ENCODE peak calls at places on chromosomes 11 and 22, in seven cellular contexts. One of them, this sample, is unnamed.

GRCh38 chr11:65310215-65310614 is 4.5 kb upstream of the CDC42EP2 start:
- DNase-seq in PC-3: no peak
- DNase-seq in brain microvascular endothelial cell: no peak
- DNase-seq in AG04450: no peak
- DNase-seq in psoas muscle: peak; percentile 65
- DNase-seq in ovary: no peak
- DNase-seq in right lobe of liver: no peak
- DNase-seq in this sample: no peak

GRCh38 chr22:47188337-47189055 is 426.0 kb downstream of the TBC1D22A start:
- DNase-seq in PC-3: no peak
- DNase-seq in brain microvascular endothelial cell: no peak
- DNase-seq in AG04450: no peak
- DNase-seq in psoas muscle: no peak
- DNase-seq in ovary: peak; percentile 19
- DNase-seq in right lobe of liver: peak; percentile 14
- DNase-seq in this sample: peak; percentile 11

GRCh38 chr22:50530280-50530856 is 556 bp upstream of the TYMP start:
- DNase-seq in PC-3: peak; percentile 68
- DNase-seq in brain microvascular endothelial cell: peak; percentile 49
- DNase-seq in AG04450: no peak
- DNase-seq in psoas muscle: peak; percentile 86
- DNase-seq in ovary: peak; percentile 72
- DNase-seq in right lobe of liver: peak; percentile 97
- DNase-seq in this sample: peak; percentile 94

GRCh38 chr11:133947298-133947905 is 9.4 kb downstream of the IGSF9B start:
- DNase-seq in PC-3: peak; percentile 56
- DNase-seq in brain microvascular endothelial cell: peak; percentile 29
- DNase-seq in AG04450: no peak
- DNase-seq in psoas muscle: peak; percentile 46
- DNase-seq in ovary: peak; percentile 54
- DNase-seq in right lobe of liver: no peak
- DNase-seq in this sample: no peak

GRCh38 chr11:61828379-61828628 is 204 bp downstream of the FADS2 start:
- DNase-seq in PC-3: no peak
- DNase-seq in brain microvascular endothelial cell: no peak
- DNase-seq in AG04450: no peak
- DNase-seq in psoas muscle: peak; percentile 24
- DNase-seq in ovary: no peak
- DNase-seq in right lobe of liver: no peak
- DNase-seq in this sample: no peak

GRCh38 chr11:76903325-76903724 is 42.6 kb downstream of the ACER3 start:
- DNase-seq in PC-3: peak; percentile 87
- DNase-seq in brain microvascular endothelial cell: no peak
- DNase-seq in AG04450: no peak
- DNase-seq in psoas muscle: no peak
- DNase-seq in ovary: no peak
- DNase-seq in right lobe of liver: no peak
- DNase-seq in this sample: no peak

GRCh38 chr22:42881982-42882656 is 25.0 kb upstream of the ARFGAP3 start:
- DNase-seq in PC-3: no peak
- DNase-seq in brain microvascular endothelial cell: no peak
- DNase-seq in AG04450: no peak
- DNase-seq in psoas muscle: peak; percentile 70
- DNase-seq in ovary: no peak
- DNase-seq in right lobe of liver: peak; percentile 96
- DNase-seq in this sample: no peak

GRCh38 chr11:35986958-35987357 is 43.1 kb downstream of the LDLRAD3 start:
- DNase-seq in PC-3: peak; percentile 32
- DNase-seq in brain microvascular endothelial cell: no peak
- DNase-seq in AG04450: no peak
- DNase-seq in psoas muscle: no peak
- DNase-seq in ovary: no peak
- DNase-seq in right lobe of liver: no peak
- DNase-seq in this sample: no peak

GRCh38 chr11:35223429-35223828 is 84.5 kb downstream of the CD44 start:
- DNase-seq in PC-3: no peak
- DNase-seq in brain microvascular endothelial cell: peak; percentile 77
- DNase-seq in AG04450: peak; percentile 45
- DNase-seq in psoas muscle: no peak
- DNase-seq in ovary: no peak
- DNase-seq in right lobe of liver: no peak
- DNase-seq in this sample: no peak

GRCh38 chr22:38110008-38110862 is at the start of gene BAIAP2L2:
- DNase-seq in PC-3: peak; percentile 15
- DNase-seq in brain microvascular endothelial cell: no peak
- DNase-seq in AG04450: no peak
- DNase-seq in psoas muscle: no peak
- DNase-seq in ovary: no peak
- DNase-seq in right lobe of liver: peak; percentile 46
- DNase-seq in this sample: no peak

GRCh38 chr11:73236879-73237278 is 18.8 kb downstream of the P2RY2 start:
- DNase-seq in PC-3: peak; percentile 77
- DNase-seq in brain microvascular endothelial cell: no peak
- DNase-seq in AG04450: no peak
- DNase-seq in psoas muscle: peak; percentile 71
- DNase-seq in ovary: peak; percentile 38
- DNase-seq in right lobe of liver: no peak
- DNase-seq in this sample: peak; percentile 70

GRCh38 chr22:45072322-45072903 is 62.6 kb upstream of the PHF21B start:
- DNase-seq in PC-3: peak; percentile 89
- DNase-seq in brain microvascular endothelial cell: peak; percentile 54
- DNase-seq in AG04450: no peak
- DNase-seq in psoas muscle: no peak
- DNase-seq in ovary: peak; percentile 40
- DNase-seq in right lobe of liver: no peak
- DNase-seq in this sample: no peak

GRCh38 chr11:5280582-5281102 is 10.9 kb upstream of the HBE1 start:
- DNase-seq in PC-3: peak; percentile 95
- DNase-seq in brain microvascular endothelial cell: peak; percentile 100
- DNase-seq in AG04450: peak; percentile 99
- DNase-seq in psoas muscle: peak; percentile 54
- DNase-seq in ovary: peak; percentile 81
- DNase-seq in right lobe of liver: no peak
- DNase-seq in this sample: no peak

GRCh38 chr11:47986742-47987141 is 6.4 kb downstream of the PTPRJ start:
- DNase-seq in PC-3: peak; percentile 73
- DNase-seq in brain microvascular endothelial cell: no peak
- DNase-seq in AG04450: no peak
- DNase-seq in psoas muscle: no peak
- DNase-seq in ovary: no peak
- DNase-seq in right lobe of liver: no peak
- DNase-seq in this sample: no peak

GRCh38 chr11:8584096-8584495 is 9.9 kb downstream of the STK33 start:
- DNase-seq in PC-3: no peak
- DNase-seq in brain microvascular endothelial cell: no peak
- DNase-seq in AG04450: no peak
- DNase-seq in psoas muscle: no peak
- DNase-seq in ovary: no peak
- DNase-seq in right lobe of liver: no peak
- DNase-seq in this sample: no peak

GRCh38 chr11:101582242-101583052 is 1.4 kb downstream of the TRPC6 start:
- DNase-seq in PC-3: no peak
- DNase-seq in brain microvascular endothelial cell: peak; percentile 9
- DNase-seq in AG04450: no peak
- DNase-seq in psoas muscle: no peak
- DNase-seq in ovary: no peak
- DNase-seq in right lobe of liver: no peak
- DNase-seq in this sample: no peak

GRCh38 chr11:33160587-33160986 is 693 bp downstream of the CSTF3 start:
- DNase-seq in PC-3: no peak
- DNase-seq in brain microvascular endothelial cell: no peak
- DNase-seq in AG04450: no peak
- DNase-seq in psoas muscle: no peak
- DNase-seq in ovary: no peak
- DNase-seq in right lobe of liver: no peak
- DNase-seq in this sample: no peak

GRCh38 chr22:19848298-19849224 is 6.1 kb downstream of the GNB1L start:
- DNase-seq in PC-3: peak; percentile 83
- DNase-seq in brain microvascular endothelial cell: no peak
- DNase-seq in AG04450: no peak
- DNase-seq in psoas muscle: peak; percentile 62
- DNase-seq in ovary: no peak
- DNase-seq in right lobe of liver: peak; percentile 88
- DNase-seq in this sample: peak; percentile 65

GRCh38 chr11:103546236-103546635 is 437.0 kb downstream of the DYNC2H1 start:
- DNase-seq in PC-3: peak; percentile 88
- DNase-seq in brain microvascular endothelial cell: peak; percentile 83
- DNase-seq in AG04450: no peak
- DNase-seq in psoas muscle: no peak
- DNase-seq in ovary: no peak
- DNase-seq in right lobe of liver: no peak
- DNase-seq in this sample: no peak

GRCh38 chr11:69319255-69320106 is 25.5 kb downstream of the MYEOV start:
- DNase-seq in PC-3: no peak
- DNase-seq in brain microvascular endothelial cell: no peak
- DNase-seq in AG04450: no peak
- DNase-seq in psoas muscle: no peak
- DNase-seq in ovary: no peak
- DNase-seq in right lobe of liver: no peak
- DNase-seq in this sample: no peak

GRCh38 chr22:35560824-35561223 is 20.2 kb downstream of the RASD2 start:
- DNase-seq in PC-3: no peak
- DNase-seq in brain microvascular endothelial cell: no peak
- DNase-seq in AG04450: no peak
- DNase-seq in psoas muscle: no peak
- DNase-seq in ovary: no peak
- DNase-seq in right lobe of liver: no peak
- DNase-seq in this sample: no peak

GRCh38 chr11:100799445-100799844 is 112.4 kb downstream of the ARHGAP42 start:
- DNase-seq in PC-3: peak; percentile 64
- DNase-seq in brain microvascular endothelial cell: no peak
- DNase-seq in AG04450: no peak
- DNase-seq in psoas muscle: no peak
- DNase-seq in ovary: no peak
- DNase-seq in right lobe of liver: no peak
- DNase-seq in this sample: no peak

GRCh38 chr22:26922804-26923203 is 265.4 kb downstream of the MIAT start:
- DNase-seq in PC-3: no peak
- DNase-seq in brain microvascular endothelial cell: no peak
- DNase-seq in AG04450: no peak
- DNase-seq in psoas muscle: no peak
- DNase-seq in ovary: no peak
- DNase-seq in right lobe of liver: no peak
- DNase-seq in this sample: no peak
- H3K27me3 ChIP-seq in PC-3: no peaks in the 10 kb centered on the region
- H3K27me3 ChIP-seq in brain microvascular endothelial cell: no peaks in the 10 kb centered on the region
- H3K27me3 ChIP-seq in AG04450: peaks cover 15% of the 10 kb centered on the region
- H3K27me3 ChIP-seq in psoas muscle: peaks cover 2% of the 10 kb centered on the region
- H3K27me3 ChIP-seq in ovary: no peaks in the 10 kb centered on the region
- H3K27me3 ChIP-seq in right lobe of liver: no peaks in the 10 kb centered on the region
- H3K27me3 ChIP-seq in this sample: no peaks in the 10 kb centered on the region

GRCh38 chr11:96113100-96113710 is 189.3 kb upstream of the MTMR2 start:
- DNase-seq in PC-3: no peak
- DNase-seq in brain microvascular endothelial cell: no peak
- DNase-seq in AG04450: no peak
- DNase-seq in psoas muscle: no peak
- DNase-seq in ovary: no peak
- DNase-seq in right lobe of liver: no peak
- DNase-seq in this sample: no peak
- H3K27ac ChIP-seq in PC-3: no peak overlapping the region
- H3K27ac ChIP-seq in brain microvascular endothelial cell: peak overlapping the region; percentile 5
- H3K27ac ChIP-seq in AG04450: peak overlapping the region; percentile 58
- H3K27ac ChIP-seq in psoas muscle: no peak overlapping the region
- H3K27ac ChIP-seq in ovary: no peak overlapping the region
- H3K27ac ChIP-seq in right lobe of liver: no peak overlapping the region
- H3K27ac ChIP-seq in this sample: no peak overlapping the region

DNA sequence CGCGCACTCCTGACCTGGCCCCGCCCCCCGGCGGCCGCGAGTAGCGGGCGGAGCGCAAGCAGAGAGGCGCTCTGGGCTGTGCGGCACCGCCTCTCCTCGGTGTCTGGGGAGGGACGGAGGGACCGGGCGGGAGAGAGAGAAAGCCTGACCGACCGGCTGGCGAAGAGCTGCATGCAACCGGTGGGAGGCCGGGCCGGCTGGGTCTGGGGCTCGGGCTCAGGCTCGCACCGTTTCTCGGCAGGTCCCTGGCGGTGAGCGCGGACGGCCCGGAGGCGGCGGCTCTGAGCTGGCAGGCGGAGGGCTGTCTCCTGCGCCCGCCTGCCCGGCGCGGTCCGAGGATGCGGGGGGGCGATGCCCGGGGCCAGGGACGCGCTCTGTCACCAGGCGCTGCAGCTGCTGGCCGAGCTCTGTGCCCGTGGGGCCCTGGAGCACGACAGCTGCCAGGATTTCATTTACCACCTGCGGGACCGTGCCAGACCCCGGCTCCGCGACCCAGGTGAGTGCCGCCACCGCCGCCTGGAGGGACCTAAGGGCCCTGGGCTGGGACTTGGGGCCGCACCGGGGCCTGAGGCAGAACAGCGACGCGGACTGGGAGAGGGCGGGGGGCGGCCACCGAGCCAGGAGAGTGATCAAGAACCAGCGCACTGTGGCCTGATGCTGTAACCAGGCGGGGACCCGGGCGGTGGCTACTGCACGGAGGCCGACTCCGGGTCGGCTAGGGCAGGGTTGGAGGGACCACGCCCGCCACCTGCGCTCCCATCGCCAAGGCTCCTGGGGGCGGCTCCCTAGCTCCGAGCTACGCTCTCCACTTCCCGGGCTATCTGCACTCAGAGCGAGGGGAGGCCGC is at the start of gene SYT9:
- DNase-seq in PC-3: peak; percentile 66
- DNase-seq in brain microvascular endothelial cell: peak; percentile 2
- DNase-seq in AG04450: no peak
- DNase-seq in psoas muscle: peak; percentile 27
- DNase-seq in ovary: peak; percentile 33
- DNase-seq in right lobe of liver: peak; percentile 89
- DNase-seq in this sample: peak; percentile 62
- TF ChIP-seq CTCF in PC-3: no peak
- TF ChIP-seq CTCF in brain microvascular endothelial cell: no peak
- TF ChIP-seq CTCF in AG04450: no peak
- TF ChIP-seq CTCF in psoas muscle: no peak
- TF ChIP-seq CTCF in ovary: no peak
- TF ChIP-seq CTCF in right lobe of liver: no peak
- TF ChIP-seq CTCF in this sample: no peak

GRCh38 chr11:44307340-44308099 is 2.4 kb downstream of the ALX4 start:
- DNase-seq in PC-3: no peak
- DNase-seq in brain microvascular endothelial cell: no peak
- DNase-seq in AG04450: no peak
- DNase-seq in psoas muscle: no peak
- DNase-seq in ovary: no peak
- DNase-seq in right lobe of liver: no peak
- DNase-seq in this sample: no peak

GRCh38 chr11:44310198-44310455 is 188 bp upstream of the ALX4 start:
- DNase-seq in PC-3: no peak
- DNase-seq in brain microvascular endothelial cell: no peak
- DNase-seq in AG04450: no peak
- DNase-seq in psoas muscle: no peak
- DNase-seq in ovary: no peak
- DNase-seq in right lobe of liver: no peak
- DNase-seq in this sample: no peak

GRCh38 chr11:44308256-44308922 is 1.6 kb downstream of the ALX4 start:
- DNase-seq in PC-3: no peak
- DNase-seq in brain microvascular endothelial cell: no peak
- DNase-seq in AG04450: no peak
- DNase-seq in psoas muscle: no peak
- DNase-seq in ovary: no peak
- DNase-seq in right lobe of liver: no peak
- DNase-seq in this sample: no peak

GRCh38 chr11:44309483-44310197 is at the start of gene ALX4:
- DNase-seq in PC-3: peak; percentile 18
- DNase-seq in brain microvascular endothelial cell: no peak
- DNase-seq in AG04450: no peak
- DNase-seq in psoas muscle: no peak
- DNase-seq in ovary: no peak
- DNase-seq in right lobe of liver: no peak
- DNase-seq in this sample: no peak

GRCh38 chr11:44308923-44309482 is 936 bp downstream of the ALX4 start:
- DNase-seq in PC-3: no peak
- DNase-seq in brain microvascular endothelial cell: no peak
- DNase-seq in AG04450: no peak
- DNase-seq in psoas muscle: no peak
- DNase-seq in ovary: no peak
- DNase-seq in right lobe of liver: no peak
- DNase-seq in this sample: no peak
- H3K27me3 ChIP-seq in PC-3: peaks cover 55% of the 10 kb centered on the region
- H3K27me3 ChIP-seq in brain microvascular endothelial cell: peaks cover 86% of the 10 kb centered on the region
- H3K27me3 ChIP-seq in AG04450: peaks cover 99% of the 10 kb centered on the region
- H3K27me3 ChIP-seq in psoas muscle: peaks cover 59% of the 10 kb centered on the region
- H3K27me3 ChIP-seq in ovary: no peaks in the 10 kb centered on the region
- H3K27me3 ChIP-seq in right lobe of liver: no peaks in the 10 kb centered on the region
- H3K27me3 ChIP-seq in this sample: peaks cover 99% of the 10 kb centered on the region